ENCODE peak calls at places on chromosome 13, in seven cellular contexts. P, V, J, E, G, L and C are unnamed samples.

GRCh38 chr13:34655554-34655953 is 286.5 kb upstream of the NBEA start:
- DNase-seq in P (no peak), V (no peak), J (no peak), E (no peak), G (no peak), L (no peak), C (no peak)

GRCh38 chr13:21020176-21020575 is 41.2 kb downstream of the LATS2 start:
- DNase-seq in P (no peak), V (no peak), J (no peak), E (no peak), G (no peak), L (no peak), C (no peak)

GRCh38 chr13:51999525-51999924 is 11.7 kb downstream of the ATP7B start:
- DNase-seq in P (no peak), V (peak; percentile 89), J (no peak), E (no peak), G (peak; percentile 25), L (no peak), C (no peak)

GRCh38 chr13:66503890-66504289 is 726.2 kb downstream of the PCDH9 start:
- DNase-seq in P (no peak), V (no peak), J (no peak), E (no peak), G (no peak), L (no peak), C (no peak)

GRCh38 chr13:60583911-60584753 is 187.1 kb downstream of the TDRD3 start:
- DNase-seq in P (no peak), V (no peak), J (peak; percentile 63), E (no peak), G (peak; percentile 73), L (peak; percentile 25), C (no peak)

GRCh38 chr13:112057736-112058518 is 9.0 kb upstream of the SOX1 start:
- DNase-seq in P (no peak), V (no peak), J (no peak), E (peak; percentile 6), G (no peak), L (no peak), C (no peak)

GRCh38 chr13:112441779-112442310 is 65.7 kb downstream of the SPACA7 start:
- DNase-seq in P (no peak), V (no peak), J (no peak), E (no peak), G (no peak), L (no peak), C (no peak)

GRCh38 chr13:101570410-101570809 is 117.9 kb downstream of the ITGBL1 start:
- DNase-seq in P (no peak), V (no peak), J (no peak), E (no peak), G (peak; percentile 23), L (no peak), C (peak; percentile 58)

GRCh38 chr13:85806553-85807175 is 7.4 kb upstream of the SLITRK6 start:
- DNase-seq in P (peak; percentile 72), V (no peak), J (no peak), E (peak; percentile 37), G (peak; percentile 61), L (no peak), C (no peak)

GRCh38 chr13:99123101-99124045 is 77.3 kb upstream of the UBAC2 start:
- DNase-seq in P (no peak), V (no peak), J (no peak), E (no peak), G (peak; percentile 19), L (no peak), C (peak; percentile 71)

GRCh38 chr13:24247016-24247415 is 62.4 kb upstream of the C1QTNF9 start:
- DNase-seq in P (peak; percentile 45), V (no peak), J (no peak), E (no peak), G (no peak), L (no peak), C (no peak)

GRCh38 chr13:51926528-51926885 is 64.7 kb downstream of the CCDC70 start:
- DNase-seq in P (no peak), V (no peak), J (no peak), E (no peak), G (no peak), L (no peak), C (no peak)

DNA sequence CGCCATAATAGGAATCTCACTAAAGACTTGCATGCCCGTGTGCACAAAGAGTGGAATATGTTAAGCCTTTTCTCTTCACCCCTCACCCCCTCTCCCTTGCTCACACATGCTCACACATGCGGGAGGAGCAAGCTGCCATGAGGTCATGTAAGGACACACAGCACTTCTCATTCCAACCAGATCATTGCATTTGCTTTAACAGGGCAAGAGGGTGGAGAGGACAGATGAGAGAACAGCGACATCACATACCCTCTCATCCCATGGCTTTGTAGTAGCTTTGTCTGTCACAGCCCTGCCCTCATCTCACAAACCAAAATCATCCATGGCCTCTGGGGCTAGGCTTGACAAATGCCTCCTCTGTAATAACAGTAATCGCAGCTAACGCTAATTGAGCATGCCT is 145.6 kb upstream of the FRY start:
- DNase-seq in P (peak; percentile 16), V (peak; percentile 12), J (no peak), E (no peak), G (peak; percentile 4), L (no peak), C (no peak)
- H3K4me1 ChIP-seq in P (peaks cover 12% of the 10 kb centered on the region), V (peaks cover 9% of the 10 kb centered on the region), J (no peaks in the 10 kb centered on the region), E (no peaks in the 10 kb centered on the region), G (peaks cover 7% of the 10 kb centered on the region), L (no peaks in the 10 kb centered on the region), C (no peaks in the 10 kb centered on the region)

DNA sequence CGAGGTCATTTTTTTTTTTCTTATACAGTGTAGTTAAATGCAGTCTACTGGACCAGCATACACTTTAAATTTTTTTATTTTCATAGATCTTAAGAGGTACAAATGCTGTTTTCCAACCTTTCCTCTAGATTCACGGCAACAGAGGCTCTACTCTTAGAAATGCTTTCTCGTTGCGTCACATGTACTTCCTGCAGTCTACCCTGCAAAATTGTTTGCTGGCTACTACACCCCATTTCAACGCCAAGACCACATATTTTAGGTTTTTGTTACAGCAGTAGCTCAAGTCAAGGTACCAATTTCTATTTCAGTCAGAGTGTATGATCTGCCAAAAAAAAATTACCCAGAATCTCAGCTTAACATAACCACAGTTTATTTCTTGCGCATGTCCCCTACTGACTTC is 94.1 kb downstream of the TNFSF13B start:
- DNase-seq in P (no peak), V (no peak), J (no peak), E (no peak), G (no peak), L (no peak), C (no peak)
- H3K27ac ChIP-seq in P (no peak overlapping the region), V (no peak overlapping the region), J (no peak overlapping the region), E (no peak overlapping the region), G (no peak overlapping the region), L (no peak overlapping the region), C (no peak overlapping the region)

GRCh38 chr13:57629821-57630235 is 1.7 kb upstream of the PCDH17 start:
- DNase-seq in P (peak; percentile 97), V (peak; percentile 59), J (peak; percentile 65), E (peak; percentile 95), G (peak; percentile 42), L (peak; percentile 27), C (no peak)
- H3K27me3 ChIP-seq in P (peaks cover 36% of the 10 kb centered on the region), V (peaks cover 28% of the 10 kb centered on the region), J (peaks cover 66% of the 10 kb centered on the region), E (peaks cover 5% of the 10 kb centered on the region), G (peaks cover 52% of the 10 kb centered on the region), L (peaks cover 83% of the 10 kb centered on the region), C (peaks cover 68% of the 10 kb centered on the region)

GRCh38 chr13:38821753-38822551 is 135.1 kb downstream of the FREM2 start:
- DNase-seq in P (no peak), V (no peak), J (no peak), E (no peak), G (no peak), L (no peak), C (peak; percentile 76)

GRCh38 chr13:38824342-38824741 is 137.5 kb downstream of the FREM2 start:
- DNase-seq in P (no peak), V (no peak), J (no peak), E (no peak), G (no peak), L (no peak), C (peak; percentile 12)

GRCh38 chr13:38819596-38819995 is 132.7 kb downstream of the FREM2 start:
- DNase-seq in P (no peak), V (no peak), J (no peak), E (no peak), G (no peak), L (no peak), C (no peak)

GRCh38 chr13:38814331-38814730 is 127.5 kb downstream of the FREM2 start:
- DNase-seq in P (no peak), V (peak; percentile 71), J (no peak), E (no peak), G (no peak), L (peak; percentile 33), C (peak; percentile 94)

GRCh38 chr13:38819053-38819452 is 132.2 kb downstream of the FREM2 start:
- DNase-seq in P (no peak), V (peak; percentile 91), J (peak; percentile 24), E (peak; percentile 1), G (no peak), L (no peak), C (peak; percentile 10)
- H3K4me1 ChIP-seq in P (no peaks in the 10 kb centered on the region), V (peaks cover 38% of the 10 kb centered on the region), J (no peaks in the 10 kb centered on the region), E (no peaks in the 10 kb centered on the region), G (no peaks in the 10 kb centered on the region), L (no peaks in the 10 kb centered on the region), C (peaks cover 23% of the 10 kb centered on the region)

DNA sequence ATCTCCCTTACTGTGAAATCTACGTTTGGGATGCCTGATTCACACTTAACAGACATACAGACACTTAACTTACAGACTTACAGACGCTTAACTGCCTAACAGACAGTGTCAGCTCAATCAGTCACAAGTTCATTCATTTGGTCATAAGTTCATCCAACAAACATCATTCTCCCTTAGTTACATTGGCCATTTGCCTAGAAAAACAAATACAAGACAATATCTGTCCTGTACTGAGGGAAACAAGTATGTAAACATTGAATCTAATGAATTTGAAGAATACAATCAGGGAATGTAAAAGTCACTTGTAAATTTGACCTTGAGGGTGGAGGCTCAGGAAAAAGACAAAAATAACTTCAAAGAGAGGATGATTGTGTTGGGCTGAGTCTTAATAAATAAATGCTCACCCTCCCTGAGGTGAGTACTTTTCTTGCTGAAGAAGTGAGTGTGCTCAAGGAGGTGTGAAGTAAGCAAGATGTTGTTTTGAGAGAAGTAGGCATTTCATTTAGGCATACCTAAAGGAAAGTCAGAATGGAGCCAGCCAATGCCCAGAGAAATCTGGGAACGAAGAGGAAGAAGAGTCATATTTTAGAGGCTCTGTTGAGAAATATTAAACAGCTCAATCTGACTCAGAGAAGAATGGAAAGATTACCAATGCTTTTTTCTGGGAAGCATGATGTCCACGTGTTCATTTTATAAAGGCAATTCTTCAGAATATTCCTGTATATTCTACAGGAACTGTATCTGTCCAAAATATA is 958.4 kb upstream of the SLC10A2 start:
- DNase-seq in P (no peak), V (no peak), J (no peak), E (peak; percentile 76), G (peak; percentile 40), L (no peak), C (no peak)
- H3K27ac ChIP-seq in P (no peak overlapping the region), V (no peak overlapping the region), J (no peak overlapping the region), E (peak overlapping the region; percentile 65), G (no peak overlapping the region), L (no peak overlapping the region), C (no peak overlapping the region)

GRCh38 chr13:105814219-105814901 is 721.1 kb downstream of the EFNB2 start:
- DNase-seq in P (no peak), V (no peak), J (no peak), E (no peak), G (no peak), L (no peak), C (peak; percentile 97)
- H3K27me3 ChIP-seq in P (no peaks in the 10 kb centered on the region), V (no peaks in the 10 kb centered on the region), J (no peaks in the 10 kb centered on the region), E (no peaks in the 10 kb centered on the region), G (no peaks in the 10 kb centered on the region), L (no peaks in the 10 kb centered on the region), C (no peaks in the 10 kb centered on the region)